ENCODE peak calls at places on chromosome 5, in five cellular contexts. I is H9, R is mesenchymal stem cell, O is H1, Z is trophoblast cell. P is an unnamed sample.

GRCh38 chr5:83255268-83255667 is 177.9 kb downstream of the XRCC4 start:
- DNase-seq in R (no peak), I (no peak), Z (no peak), O (no peak), P (no peak)

GRCh38 chr5:52658266-52658665 is 129.4 kb upstream of the ITGA1 start:
- DNase-seq in O (no peak), I (no peak), R (no peak), Z (no peak), P (no peak)

GRCh38 chr5:669111-669841 is 23.9 kb downstream of the TPPP start:
- DNase-seq in R (peak), O (no peak), I (peak), Z (peak), P (peak)

GRCh38 chr5:175082866-175083590 is 358.6 kb downstream of the MSX2 start:
- DNase-seq in R (no peak), O (no peak), I (no peak), Z (peak), P (no peak)

GRCh38 chr5:139068494-139069152 is 129.5 kb downstream of the SIL1 start:
- DNase-seq in O (no peak), R (no peak), Z (no peak), I (no peak), P (no peak)

GRCh38 chr5:77239126-77239741 is 28.8 kb downstream of the PDE8B start:
- DNase-seq in Z (peak), I (no peak), R (peak), O (no peak), P (no peak)

GRCh38 chr5:5678909-5679308 is 256.4 kb downstream of the ICE1 start:
- DNase-seq in R (peak), I (no peak), O (no peak), Z (peak), P (no peak)

GRCh38 chr5:93476211-93476851 is 104.7 kb downstream of the NR2F1-AS1 start:
- DNase-seq in R (no peak), I (no peak), Z (no peak), O (no peak), P (no peak)

GRCh38 chr5:41284938-41285337 is 71.6 kb upstream of the C6 start:
- DNase-seq in O (no peak), Z (no peak), I (no peak), R (no peak), P (no peak)

GRCh38 chr5:105554613-105555169 is 1992.1 kb upstream of the NUDT12 start:
- DNase-seq in O (no peak), R (peak), I (no peak), Z (peak), P (no peak)

GRCh38 chr5:73673161-73673591 is 47.2 kb downstream of the ARHGEF28 start:
- DNase-seq in O (no peak), R (peak), I (no peak), Z (peak), P (no peak)

GRCh38 chr5:79728396-79728795 is 38.8 kb downstream of the CMYA5 start:
- DNase-seq in R (no peak), O (no peak), I (no peak), Z (peak), P (no peak)

GRCh38 chr5:109141499-109142200 is 268.1 kb downstream of the PJA2 start:
- DNase-seq in R (peak), O (no peak), Z (peak), I (peak), P (no peak)

GRCh38 chr5:82338731-82339130 is 60.6 kb upstream of the RPS23 start:
- DNase-seq in I (no peak), R (no peak), Z (no peak), O (no peak), P (no peak)

GRCh38 chr5:143008809-143009521 is 238.8 kb downstream of the ARHGAP26 start:
- DNase-seq in R (peak), I (no peak), Z (peak), O (no peak), P (no peak)

GRCh38 chr5:72353046-72353445 is 32.9 kb downstream of the PTCD2 start:
- DNase-seq in O (no peak), Z (no peak), R (no peak), I (no peak), P (no peak)

GRCh38 chr5:84602371-84602771 is 217.7 kb upstream of the EDIL3 start:
- DNase-seq in I (no peak), R (no peak), O (no peak), Z (no peak), P (no peak)

GRCh38 chr5:42611437-42611836 is 145.2 kb upstream of the CCDC152 start:
- DNase-seq in I (no peak), Z (no peak), O (no peak), R (no peak), P (no peak)

GRCh38 chr5:31864015-31864414 is 225.1 kb downstream of the PDZD2 start:
- DNase-seq in Z (no peak), I (no peak), R (no peak), O (no peak), P (no peak)

GRCh38 chr5:11903614-11904269 is 504 bp downstream of the CTNND2 start:
- DNase-seq in I (peak), O (no peak), Z (peak), R (peak), P (peak)

GRCh38 chr5:51392689-51393199 is 9.5 kb downstream of the ISL1 start:
- DNase-seq in Z (no peak), R (no peak), I (peak), O (no peak), P (no peak)

GRCh38 chr5:57408714-57409113 is 73.9 kb downstream of the ACTBL2 start:
- DNase-seq in I (no peak), Z (no peak), R (peak), O (no peak), P (no peak)

GRCh38 chr5:74660146-74660545 is 19.6 kb upstream of the ENC1 start:
- DNase-seq in I (no peak), R (no peak), O (no peak), Z (no peak), P (no peak)

GRCh38 chr5:96750110-96750822 is 57.5 kb downstream of the ERAP1 start:
- DNase-seq in Z (peak), R (no peak), O (no peak), I (no peak), P (no peak)

GRCh38 chr5:50699737-50700136 is 33.3 kb downstream of the PARP8 start:
- DNase-seq in O (no peak), Z (no peak), I (no peak), R (peak), P (no peak)

GRCh38 chr5:65076251-65076869 is 307.6 kb downstream of the CWC27 start:
- DNase-seq in Z (peak), R (peak), O (no peak), I (peak), P (no peak)

GRCh38 chr5:175382171-175382570 is 61.8 kb downstream of the DRD1 start:
- DNase-seq in R (no peak), I (no peak), Z (no peak), O (no peak), P (no peak)

GRCh38 chr5:103973669-103974068 is 411.1 kb upstream of the NUDT12 start:
- DNase-seq in R (no peak), O (no peak), I (no peak), Z (no peak), P (no peak)

GRCh38 chr5:51495672-51496071 is 112.4 kb downstream of the ISL1 start:
- DNase-seq in O (no peak), Z (peak), I (no peak), R (peak), P (peak)

GRCh38 chr5:103785569-103785968 is 223.0 kb upstream of the NUDT12 start:
- DNase-seq in R (peak), O (no peak), I (no peak), Z (no peak), P (no peak)

GRCh38 chr5:54363669-54364068 is 53.3 kb upstream of the ARL15 start:
- DNase-seq in O (no peak), I (no peak), Z (no peak), R (no peak), P (no peak)

GRCh38 chr5:116939641-116940040 is 365.0 kb upstream of the SEMA6A start:
- DNase-seq in O (no peak), I (no peak), R (no peak), Z (no peak), P (no peak)

GRCh38 chr5:123035950-123036390 is 555 bp downstream of the PPIC start:
- DNase-seq in I (peak), O (peak), R (peak), Z (peak), P (peak)

GRCh38 chr5:176733586-176734262 is 76.6 kb upstream of the UNC5A start:
- DNase-seq in I (peak), R (no peak), O (no peak), Z (no peak), P (no peak)

GRCh38 chr5:19917588-19917987 is 70.4 kb downstream of the CDH18 start:
- DNase-seq in O (no peak), Z (no peak), R (no peak), I (no peak), P (no peak)
- H2BK12ac ChIP-seq in O (no peak), Z (no peak), R (no peak), I (no peak), P (no peak)

DNA sequence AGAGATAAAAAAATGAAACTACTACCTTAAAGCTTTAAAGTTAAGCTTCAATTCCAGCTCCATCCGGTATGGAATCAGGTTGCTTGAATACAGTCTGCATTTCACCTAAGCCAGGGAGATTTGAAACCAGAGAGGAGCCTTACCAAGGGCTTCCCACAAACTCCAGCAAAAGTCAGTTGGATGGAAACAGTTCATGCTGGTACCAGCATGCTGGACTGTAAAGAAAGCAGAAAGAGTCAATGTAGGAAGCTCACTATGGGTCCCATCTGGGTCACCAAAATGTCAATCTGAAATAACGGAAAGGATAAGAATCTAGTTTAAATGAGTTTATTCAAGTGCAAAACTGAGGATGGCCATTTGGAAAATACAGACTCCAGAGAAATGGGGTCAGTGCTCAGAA is 65.3 kb downstream of the CDO1 start:
- DNase-seq in I (no peak), Z (peak), O (no peak), R (no peak), P (no peak)
- H2BK12ac ChIP-seq in I (no peak), Z (no peak), O (no peak), R (no peak), P (no peak)

GRCh38 chr5:111227226-111227782 is 3.1 kb downstream of the CAMK4 start:
- DNase-seq in Z (no peak), R (no peak), O (no peak), I (no peak), P (no peak)

GRCh38 chr5:111229871-111230812 is 6.0 kb downstream of the CAMK4 start:
- DNase-seq in I (no peak), O (no peak), Z (no peak), R (no peak), P (no peak)

GRCh38 chr5:111231053-111231586 is 6.9 kb downstream of the CAMK4 start:
- DNase-seq in O (no peak), Z (no peak), R (no peak), I (no peak), P (no peak)

GRCh38 chr5:111227805-111228204 is 3.6 kb downstream of the CAMK4 start:
- DNase-seq in O (no peak), R (no peak), Z (no peak), I (no peak), P (no peak)

GRCh38 chr5:111229126-111229525 is 4.9 kb downstream of the CAMK4 start:
- DNase-seq in I (no peak), R (no peak), Z (no peak), O (no peak), P (no peak)
- H2BK12ac ChIP-seq in I (no peak), R (no peak), Z (no peak), O (no peak), P (no peak)

DNA sequence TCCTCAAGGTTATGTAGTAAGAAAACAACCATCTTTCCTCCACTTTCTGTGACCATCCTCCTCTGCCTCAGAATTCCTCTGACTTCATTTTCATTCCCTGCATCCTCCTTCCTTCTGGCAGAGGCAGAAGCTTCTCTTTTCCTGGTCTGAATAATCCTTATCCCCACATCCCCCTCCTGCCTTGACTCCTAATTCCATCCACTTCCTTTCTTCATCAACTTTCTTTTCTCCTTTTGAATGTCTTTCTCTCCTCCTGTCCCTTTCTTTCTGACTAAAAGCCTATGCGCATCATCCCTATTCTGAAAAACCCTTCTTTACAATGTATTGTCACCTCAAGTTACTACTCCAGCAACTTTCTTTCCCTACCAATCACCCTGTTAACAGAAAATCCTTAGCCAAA is 79.0 kb downstream of the CDO1 start:
- DNase-seq in I (no peak), Z (no peak), O (no peak), R (no peak), P (no peak)
- H2BK12ac ChIP-seq in I (no peak), Z (no peak), O (peak), R (no peak), P (no peak)

DNA sequence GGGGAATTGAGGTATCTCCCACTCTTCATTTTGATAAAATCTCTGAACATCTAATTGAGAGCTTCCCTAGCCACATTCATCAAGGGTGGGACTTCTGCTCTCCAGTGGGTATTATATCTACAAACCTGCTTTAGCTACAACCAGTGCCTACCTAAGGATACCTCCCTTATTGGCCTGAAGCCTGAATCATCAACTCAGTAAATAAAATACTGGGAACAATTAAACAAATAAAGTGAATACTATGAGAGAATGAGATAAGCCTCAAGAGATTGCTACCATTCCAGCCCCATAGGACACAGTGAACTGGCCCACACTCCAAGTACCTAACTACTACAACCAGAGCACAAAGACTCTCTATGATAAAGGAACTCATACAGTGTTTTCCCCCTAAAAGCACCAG is 47.4 kb upstream of the IL12B start:
- DNase-seq in O (no peak), Z (no peak), R (no peak), I (no peak), P (no peak)
- H2BK12ac ChIP-seq in O (no peak), Z (no peak), R (no peak), I (no peak), P (no peak)

GRCh38 chr5:3075309-3075708 is 323.8 kb upstream of the IRX2 start:
- DNase-seq in R (no peak), O (no peak), Z (no peak), I (no peak), P (no peak)
- H2BK12ac ChIP-seq in R (no peak), O (no peak), Z (no peak), I (no peak), P (no peak)

GRCh38 chr5:144169904-144170275 is 569 bp downstream of the YIPF5 start:
- DNase-seq in I (no peak), Z (peak), O (no peak), R (no peak), P (no peak)
- H2BK12ac ChIP-seq in I (no peak), Z (no peak), O (no peak), R (no peak), P (no peak)